ENCODE peak calls at places on chromosomes 4 and X, in six cellular contexts. T is DND-41, P is endothelial cell, H is PC-3, W is suprapubic skin, X is H9. A is an unnamed sample.

GRCh38 chrX:30713061-30713525 is 59.9 kb downstream of the GK start:
- DNase-seq in H (peak; percentile 70), W (no peak), P (peak; percentile 45), X (peak; percentile 43), T (peak; percentile 41), A (peak; percentile 62)

GRCh38 chr4:122537388-122538135 is 81.0 kb upstream of the IL2 start:
- DNase-seq in H (no peak), P (no peak), W (no peak), T (no peak), X (no peak), A (no peak)

GRCh38 chrX:108025954-108026616 is 18.8 kb upstream of the VSIG1 start:
- DNase-seq in P (no peak), W (no peak), H (peak; percentile 49), T (no peak), X (no peak), A (no peak)

GRCh38 chrX:447052-447451 is 60.3 kb upstream of the PPP2R3B start:
- DNase-seq in W (no peak), T (no peak), P (no peak), X (no peak), H (no peak), A (no peak)

GRCh38 chr4:145936142-145937020 is 2.2 kb downstream of the ZNF827 start:
- DNase-seq in T (peak; percentile 24), X (peak; percentile 74), P (peak; percentile 75), W (peak; percentile 84), H (peak; percentile 75), A (peak; percentile 78)

GRCh38 chr4:110122201-110122600 is 76.2 kb downstream of the ELOVL6 start:
- DNase-seq in X (no peak), H (no peak), P (no peak), T (no peak), W (no peak), A (no peak)

GRCh38 chr4:53804719-53805118 is 213.4 kb upstream of the LNX1 start:
- DNase-seq in W (no peak), T (peak; percentile 29), H (peak; percentile 70), X (peak; percentile 48), P (no peak), A (peak; percentile 59)

GRCh38 chrX:145751943-145752342 is 65.7 kb upstream of the SLITRK2 start:
- DNase-seq in T (no peak), H (peak; percentile 49), W (no peak), X (no peak), P (no peak), A (no peak)

GRCh38 chr4:143252478-143252877 is 67.8 kb downstream of the USP38 start:
- DNase-seq in H (peak; percentile 58), W (no peak), T (no peak), X (no peak), P (no peak), A (no peak)

GRCh38 chr4:75817901-75818300 is 84.4 kb downstream of the PPEF2 start:
- DNase-seq in P (no peak), W (no peak), H (no peak), X (no peak), T (no peak), A (no peak)

GRCh38 chr4:62548108-62548524 is 1348.0 kb downstream of the ADGRL3 start:
- DNase-seq in X (peak; percentile 65), H (peak; percentile 98), T (no peak), W (no peak), P (no peak), A (no peak)

GRCh38 chrX:47796433-47796906 is 40.2 kb upstream of the ZNF81 start:
- DNase-seq in P (no peak), H (peak; percentile 67), X (no peak), T (no peak), W (no peak), A (no peak)

GRCh38 chrX:70436380-70436779 is 8.3 kb upstream of the DLG3 start:
- DNase-seq in P (peak; percentile 31), T (no peak), W (no peak), X (peak; percentile 72), H (no peak), A (peak; percentile 49)

GRCh38 chr4:4480685-4481393 is 61.0 kb downstream of the STX18 start:
- DNase-seq in X (no peak), T (no peak), P (no peak), W (no peak), H (no peak), A (no peak)

GRCh38 chrX:40005290-40006011 is 92.3 kb downstream of the BCOR start:
- DNase-seq in P (no peak), W (no peak), X (peak; percentile 33), H (no peak), T (no peak), A (no peak)

GRCh38 chr4:53116959-53117358 is 248.9 kb downstream of the SCFD2 start:
- DNase-seq in H (no peak), T (no peak), W (no peak), X (no peak), P (no peak), A (no peak)

GRCh38 chrX:132435222-132435621 is 53.6 kb downstream of the MBNL3 start:
- DNase-seq in W (no peak), T (no peak), H (peak; percentile 1), X (no peak), P (no peak), A (no peak)

GRCh38 chr4:6730603-6731300 is 14.8 kb downstream of the BLOC1S4 start:
- DNase-seq in T (no peak), W (peak; percentile 75), X (peak; percentile 31), P (no peak), H (no peak), A (peak; percentile 40)

GRCh38 chrX:109822861-109823260 is 89.8 kb upstream of the ACSL4 start:
- DNase-seq in T (no peak), W (no peak), X (no peak), H (peak; percentile 36), P (no peak), A (no peak)

GRCh38 chrX:40174594-40175415 is 77.0 kb upstream of the BCOR start:
- DNase-seq in H (peak; percentile 52), T (peak; percentile 60), P (peak; percentile 61), W (no peak), X (peak; percentile 75), A (peak; percentile 78)

GRCh38 chrX:40170830-40171512 is 73.2 kb upstream of the BCOR start:
- DNase-seq in T (no peak), P (no peak), H (peak; percentile 38), X (peak; percentile 54), W (no peak), A (peak; percentile 43)

GRCh38 chr4:126375462-126376054 is 1060.8 kb downstream of the FAT4 start:
- DNase-seq in H (no peak), T (no peak), P (no peak), W (no peak), X (no peak), A (no peak)

GRCh38 chrX:43702660-43703059 is 46.6 kb downstream of the MAOA start:
- DNase-seq in T (no peak), H (no peak), W (no peak), X (no peak), P (no peak), A (no peak)

GRCh38 chrX:95346854-95347253 is 1337.8 kb upstream of the DIAPH2 start:
- DNase-seq in W (no peak), X (no peak), P (no peak), H (peak; percentile 17), T (no peak), A (no peak)
- TF ChIP-seq CTCF in W (no peak), X (peak; percentile 68), P (no peak), H (peak; percentile 56), T (peak; percentile 20), A (no peak)

DNA sequence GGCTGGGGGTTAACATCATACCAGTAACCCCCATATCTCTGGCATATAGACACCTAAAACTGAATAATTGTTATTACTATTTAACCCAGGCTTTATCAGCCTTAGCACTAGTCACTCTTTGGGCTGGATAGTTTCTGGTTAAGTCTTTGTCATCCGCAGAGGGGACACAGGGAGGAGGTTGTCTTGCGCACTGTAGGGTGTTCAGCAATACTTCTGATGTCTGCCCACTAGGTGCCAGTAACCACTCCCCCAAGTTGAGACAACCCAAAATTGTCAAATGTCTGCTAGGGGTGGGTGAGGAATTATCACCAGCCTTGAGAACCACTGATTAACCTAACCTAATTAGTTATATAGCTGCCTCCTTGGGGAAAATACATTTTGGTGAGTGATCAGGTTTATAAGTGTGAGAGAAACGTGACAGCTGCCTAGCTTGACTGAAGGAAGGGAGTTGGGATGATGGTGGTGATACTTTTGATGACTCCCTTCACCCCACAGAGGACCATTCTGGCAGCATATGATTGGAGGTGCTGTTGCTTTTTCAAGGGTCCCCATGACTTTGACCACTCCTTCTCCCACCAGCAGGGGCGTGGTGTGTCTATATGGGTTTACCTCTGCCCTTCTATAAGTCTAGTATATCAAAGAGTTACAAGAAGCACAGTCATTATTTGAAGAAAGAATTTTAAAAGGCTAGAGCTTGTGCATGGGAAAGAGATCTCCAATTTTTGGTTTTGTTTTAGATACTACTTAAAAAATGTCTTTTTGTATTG is 140.9 kb downstream of the STIM2 start:
- DNase-seq in H (no peak), W (no peak), T (no peak), X (no peak), P (no peak), A (no peak)
- TF ChIP-seq CTCF in H (no peak), W (no peak), T (no peak), X (peak; percentile 46), P (no peak), A (no peak)

DNA sequence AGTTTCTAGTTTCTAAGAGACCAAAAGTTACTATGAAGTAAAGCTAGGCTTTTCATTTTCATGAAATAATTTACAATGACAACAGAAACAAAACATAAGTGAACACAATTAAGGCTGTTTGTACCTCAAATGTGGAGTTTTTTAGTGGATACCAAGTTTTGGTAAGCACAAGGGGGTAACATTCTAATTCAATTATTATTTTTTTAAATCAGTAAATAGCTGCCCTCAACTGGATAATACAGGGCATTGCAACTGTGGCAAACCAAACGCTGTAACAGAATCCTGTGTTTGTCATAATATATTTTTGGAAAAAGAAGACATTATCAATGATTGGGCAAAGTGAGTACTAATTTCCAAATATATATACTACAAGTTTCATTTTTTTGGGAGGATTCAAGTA is 150.3 kb downstream of the FBXW7 start:
- DNase-seq in P (no peak), X (no peak), T (peak; percentile 12), W (no peak), H (peak; percentile 47), A (no peak)
- TF ChIP-seq CTCF in P (peak; percentile 60), X (peak; percentile 72), T (peak; percentile 75), W (peak; percentile 27), H (peak; percentile 70), A (peak; percentile 61)

GRCh38 chr4:112377127-112377635 is 80.0 kb downstream of the ALPK1 start:
- DNase-seq in T (no peak), H (no peak), P (no peak), X (no peak), W (no peak), A (no peak)

GRCh38 chr4:112377701-112378620 is 80.8 kb downstream of the ALPK1 start:
- DNase-seq in H (no peak), T (no peak), X (no peak), W (no peak), P (no peak), A (no peak)

GRCh38 chr4:112378858-112379257 is 81.7 kb downstream of the ALPK1 start:
- DNase-seq in X (no peak), P (no peak), T (no peak), H (no peak), W (no peak), A (no peak)

GRCh38 chr4:112381996-112382692 is 85.0 kb downstream of the ALPK1 start:
- DNase-seq in X (no peak), T (no peak), W (no peak), P (no peak), H (no peak), A (no peak)

DNA sequence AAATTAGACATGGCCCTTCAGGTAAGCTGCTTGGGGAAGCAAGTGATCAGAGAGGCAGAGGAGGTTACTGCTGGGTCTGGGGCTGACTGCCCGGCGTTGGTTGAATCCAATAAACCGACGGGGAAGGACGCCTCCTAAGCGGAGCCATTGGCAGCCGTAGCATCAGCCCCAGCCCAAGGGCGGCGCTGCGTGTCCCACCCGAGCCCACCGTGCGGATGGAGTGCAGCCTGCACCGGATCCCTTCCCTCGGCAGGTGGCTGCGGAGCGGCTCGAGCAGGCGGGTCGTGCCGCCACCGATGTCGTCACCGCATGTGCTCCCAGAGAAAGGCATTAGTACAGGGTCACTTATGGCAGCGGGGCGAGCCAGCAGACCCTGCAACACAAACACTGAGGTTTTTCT is 82.1 kb downstream of the ALPK1 start:
- DNase-seq in X (peak; percentile 93), W (no peak), H (no peak), P (peak; percentile 64), T (no peak), A (no peak)
- TF ChIP-seq CTCF in X (peak; percentile 76), W (no peak), H (no peak), P (no peak), T (no peak), A (no peak)